ENCODE peak calls at places on chromosome 6, in seven cellular contexts. A is naive thymus-derived CD8-positive, alpha-beta T cell; N is NCI-H1105; I is nucleus accumbens; M is skeletal muscle cell; H is Right ventricle myocardium superior; T is upper lobe of right lung. D is an unnamed sample.

GRCh38 chr6:96156425-96156824 is 140.7 kb downstream of the FUT9 start:
- DNase-seq in A (no peak), N (peak; percentile 39), I (no peak), M (no peak), H (no peak), T (no peak), D (no peak)

GRCh38 chr6:46419576-46420002 is 71.7 kb downstream of the RCAN2 start:
- DNase-seq in A (no peak), N (peak; percentile 59), I (peak; percentile 39), M (peak; percentile 31), H (no peak), T (no peak), D (peak; percentile 63)

GRCh38 chr6:35052694-35053565 is 88.2 kb downstream of the TCP11 start:
- DNase-seq in A (no peak), N (no peak), I (peak; percentile 38), M (peak; percentile 54), H (peak; percentile 67), T (no peak), D (no peak)

GRCh38 chr6:149840345-149841075 is 23.6 kb downstream of the LRP11 start:
- DNase-seq in A (no peak), N (peak; percentile 93), I (peak; percentile 13), M (no peak), H (peak; percentile 92), T (peak; percentile 77), D (peak; percentile 96)

GRCh38 chr6:164396071-164397047 is 913.0 kb downstream of the C6orf118 start:
- DNase-seq in A (no peak), N (no peak), I (peak; percentile 53), M (no peak), H (no peak), T (no peak), D (peak; percentile 28)

GRCh38 chr6:34664270-34664971 is 32.1 kb downstream of the ILRUN start:
- DNase-seq in A (no peak), N (no peak), I (no peak), M (no peak), H (no peak), T (no peak), D (no peak)

GRCh38 chr6:139514819-139515218 is 140.4 kb upstream of the CITED2 start:
- DNase-seq in A (no peak), N (no peak), I (no peak), M (no peak), H (no peak), T (no peak), D (no peak)

GRCh38 chr6:54244430-54244829 is 63.8 kb upstream of the TINAG start:
- DNase-seq in A (no peak), N (peak; percentile 5), I (no peak), M (no peak), H (no peak), T (no peak), D (no peak)

GRCh38 chr6:124234806-124235205 is 431.1 kb downstream of the NKAIN2 start:
- DNase-seq in A (no peak), N (no peak), I (no peak), M (no peak), H (no peak), T (no peak), D (no peak)

GRCh38 chr6:26576929-26577719 is 19.6 kb upstream of the ABT1 start:
- DNase-seq in A (no peak), N (no peak), I (no peak), M (no peak), H (no peak), T (peak; percentile 76), D (no peak)

GRCh38 chr6:20870493-20870892 is 336.2 kb downstream of the CDKAL1 start:
- DNase-seq in A (no peak), N (no peak), I (no peak), M (no peak), H (no peak), T (no peak), D (no peak)

GRCh38 chr6:123295181-123295580 is 299.1 kb downstream of the CLVS2 start:
- DNase-seq in A (no peak), N (no peak), I (no peak), M (no peak), H (no peak), T (no peak), D (no peak)

GRCh38 chr6:43744931-43745727 is 24.9 kb upstream of the VEGFA start:
- DNase-seq in A (no peak), N (no peak), I (no peak), M (no peak), H (no peak), T (peak; percentile 68), D (no peak)

GRCh38 chr6:150200428-150201105 is 57.7 kb downstream of the PPP1R14C start:
- DNase-seq in A (no peak), N (no peak), I (no peak), M (no peak), H (no peak), T (no peak), D (no peak)

GRCh38 chr6:166691199-166691598 is 64.1 kb upstream of the RPS6KA2 start:
- DNase-seq in A (no peak), N (no peak), I (no peak), M (no peak), H (peak; percentile 69), T (peak; percentile 64), D (no peak)

GRCh38 chr6:42404494-42404893 is 47.2 kb downstream of the TRERF1 start:
- DNase-seq in A (no peak), N (no peak), I (no peak), M (no peak), H (no peak), T (no peak), D (peak; percentile 72)

GRCh38 chr6:15313367-15313766 is 67.5 kb downstream of the JARID2 start:
- DNase-seq in A (no peak), N (no peak), I (peak; percentile 21), M (no peak), H (peak; percentile 76), T (peak; percentile 71), D (no peak)

GRCh38 chr6:21102201-21102600 is 491.4 kb upstream of the SOX4 start:
- DNase-seq in A (no peak), N (no peak), I (no peak), M (no peak), H (no peak), T (no peak), D (no peak)

GRCh38 chr6:95091823-95092436 is 485.4 kb upstream of the MANEA start:
- DNase-seq in A (no peak), N (peak; percentile 58), I (no peak), M (peak; percentile 25), H (no peak), T (no peak), D (peak; percentile 30)

GRCh38 chr6:56807335-56807991 is 147.4 kb upstream of the BEND6 start:
- DNase-seq in A (no peak), N (no peak), I (no peak), M (no peak), H (no peak), T (no peak), D (no peak)

GRCh38 chr6:125839471-125839870 is 48.7 kb downstream of the NCOA7 start:
- DNase-seq in A (no peak), N (no peak), I (no peak), M (no peak), H (no peak), T (no peak), D (no peak)

GRCh38 chr6:118100763-118101162 is 193.7 kb downstream of the SLC35F1 start:
- DNase-seq in A (no peak), N (no peak), I (no peak), M (no peak), H (no peak), T (no peak), D (no peak)

GRCh38 chr6:38935051-38935450 is 113.5 kb upstream of the GLP1R start:
- DNase-seq in A (no peak), N (peak; percentile 80), I (no peak), M (no peak), H (no peak), T (no peak), D (no peak)

GRCh38 chr6:85644374-85644762 is 1.7 kb upstream of the SYNCRIP start:
- DNase-seq in A (no peak), N (no peak), I (no peak), M (no peak), H (no peak), T (no peak), D (no peak)

GRCh38 chr6:170027111-170028043 is 263.5 kb downstream of the DLL1 start:
- DNase-seq in A (no peak), N (no peak), I (no peak), M (no peak), H (no peak), T (peak; percentile 35), D (no peak)

GRCh38 chr6:46888031-46888430 is 33.7 kb downstream of the ADGRF5 start:
- DNase-seq in A (no peak), N (no peak), I (no peak), M (no peak), H (no peak), T (no peak), D (no peak)

GRCh38 chr6:125789576-125790402 is 971 bp upstream of the NCOA7 start:
- DNase-seq in A (peak; percentile 27), N (peak; percentile 80), I (peak; percentile 72), M (no peak), H (peak; percentile 72), T (peak; percentile 74), D (peak; percentile 37)

GRCh38 chr6:77326029-77326428 is 137.3 kb downstream of the HTR1B start:
- DNase-seq in A (no peak), N (no peak), I (no peak), M (no peak), H (no peak), T (no peak), D (no peak)

GRCh38 chr6:78746457-78746856 is 120.9 kb upstream of the IRAK1BP1 start:
- DNase-seq in A (no peak), N (no peak), I (no peak), M (peak; percentile 2), H (no peak), T (no peak), D (peak; percentile 3)